ENCODE peak calls at places on chromosomes 6 and 20, in ten cellular contexts. One of them, this sample, is unnamed.

GRCh38 chr6:11298651-11299420 is 66.4 kb upstream of the NEDD9 start:
- DNase-seq in upper lobe of left lung: no peak
- DNase-seq in GDM1: no peak
- DNase-seq in keratinocyte: no peak
- DNase-seq in left kidney: peak; percentile 79
- DNase-seq in NCI-H1092 treated with DMSO at 0.1 percent for 48 hours: no peak
- DNase-seq in activated CD4-positive, alpha-beta T cell treated with anti-CD3 and anti-CD28 coated beads for 24 hours: no peak
- DNase-seq in fibroblast of the aortic adventitia: no peak
- DNase-seq in naive thymus-derived CD4-positive, alpha-beta T cell: no peak
- DNase-seq in EL: no peak
- DNase-seq in this sample: no peak

GRCh38 chr20:58515240-58516212 is at the start of gene APCDD1L:
- DNase-seq in upper lobe of left lung: no peak
- DNase-seq in GDM1: no peak
- DNase-seq in keratinocyte: no peak
- DNase-seq in left kidney: peak; percentile 55
- DNase-seq in NCI-H1092 treated with DMSO at 0.1 percent for 48 hours: no peak
- DNase-seq in activated CD4-positive, alpha-beta T cell treated with anti-CD3 and anti-CD28 coated beads for 24 hours: no peak
- DNase-seq in fibroblast of the aortic adventitia: peak; percentile 64
- DNase-seq in naive thymus-derived CD4-positive, alpha-beta T cell: no peak
- DNase-seq in EL: peak; percentile 81
- DNase-seq in this sample: no peak

GRCh38 chr20:1934578-1935573 is 39.7 kb downstream of the SIRPA start:
- DNase-seq in upper lobe of left lung: peak; percentile 57
- DNase-seq in GDM1: no peak
- DNase-seq in keratinocyte: peak; percentile 53
- DNase-seq in left kidney: peak; percentile 40
- DNase-seq in NCI-H1092 treated with DMSO at 0.1 percent for 48 hours: no peak
- DNase-seq in activated CD4-positive, alpha-beta T cell treated with anti-CD3 and anti-CD28 coated beads for 24 hours: no peak
- DNase-seq in fibroblast of the aortic adventitia: peak; percentile 98
- DNase-seq in naive thymus-derived CD4-positive, alpha-beta T cell: no peak
- DNase-seq in EL: peak; percentile 75
- DNase-seq in this sample: no peak

GRCh38 chr6:16505711-16506362 is 255.4 kb downstream of the ATXN1 start:
- DNase-seq in upper lobe of left lung: no peak
- DNase-seq in GDM1: no peak
- DNase-seq in keratinocyte: no peak
- DNase-seq in left kidney: peak; percentile 42
- DNase-seq in NCI-H1092 treated with DMSO at 0.1 percent for 48 hours: no peak
- DNase-seq in activated CD4-positive, alpha-beta T cell treated with anti-CD3 and anti-CD28 coated beads for 24 hours: no peak
- DNase-seq in fibroblast of the aortic adventitia: peak; percentile 91
- DNase-seq in naive thymus-derived CD4-positive, alpha-beta T cell: no peak
- DNase-seq in EL: peak; percentile 71
- DNase-seq in this sample: no peak

GRCh38 chr20:37714973-37715657 is 21.3 kb downstream of the CTNNBL1 start:
- DNase-seq in upper lobe of left lung: no peak
- DNase-seq in GDM1: no peak
- DNase-seq in keratinocyte: no peak
- DNase-seq in left kidney: no peak
- DNase-seq in NCI-H1092 treated with DMSO at 0.1 percent for 48 hours: no peak
- DNase-seq in activated CD4-positive, alpha-beta T cell treated with anti-CD3 and anti-CD28 coated beads for 24 hours: no peak
- DNase-seq in fibroblast of the aortic adventitia: no peak
- DNase-seq in naive thymus-derived CD4-positive, alpha-beta T cell: no peak
- DNase-seq in EL: peak; percentile 78
- DNase-seq in this sample: no peak

GRCh38 chr6:37134622-37135191 is 35.2 kb upstream of the PIM1 start:
- DNase-seq in upper lobe of left lung: peak; percentile 74
- DNase-seq in GDM1: no peak
- DNase-seq in keratinocyte: peak; percentile 28
- DNase-seq in left kidney: peak; percentile 49
- DNase-seq in NCI-H1092 treated with DMSO at 0.1 percent for 48 hours: no peak
- DNase-seq in activated CD4-positive, alpha-beta T cell treated with anti-CD3 and anti-CD28 coated beads for 24 hours: no peak
- DNase-seq in fibroblast of the aortic adventitia: peak; percentile 96
- DNase-seq in naive thymus-derived CD4-positive, alpha-beta T cell: no peak
- DNase-seq in EL: peak; percentile 99
- DNase-seq in this sample: no peak

GRCh38 chr20:57611605-57612311 is 8.5 kb downstream of the ZBP1 start:
- DNase-seq in upper lobe of left lung: peak; percentile 20
- DNase-seq in GDM1: no peak
- DNase-seq in keratinocyte: no peak
- DNase-seq in left kidney: no peak
- DNase-seq in NCI-H1092 treated with DMSO at 0.1 percent for 48 hours: no peak
- DNase-seq in activated CD4-positive, alpha-beta T cell treated with anti-CD3 and anti-CD28 coated beads for 24 hours: no peak
- DNase-seq in fibroblast of the aortic adventitia: no peak
- DNase-seq in naive thymus-derived CD4-positive, alpha-beta T cell: no peak
- DNase-seq in EL: no peak
- DNase-seq in this sample: peak; percentile 38

GRCh38 chr6:33297406-33297955 is 1.3 kb downstream of the RGL2 start:
- DNase-seq in upper lobe of left lung: peak; percentile 84
- DNase-seq in GDM1: no peak
- DNase-seq in keratinocyte: no peak
- DNase-seq in left kidney: peak; percentile 73
- DNase-seq in NCI-H1092 treated with DMSO at 0.1 percent for 48 hours: no peak
- DNase-seq in activated CD4-positive, alpha-beta T cell treated with anti-CD3 and anti-CD28 coated beads for 24 hours: no peak
- DNase-seq in fibroblast of the aortic adventitia: no peak
- DNase-seq in naive thymus-derived CD4-positive, alpha-beta T cell: no peak
- DNase-seq in EL: peak; percentile 40
- DNase-seq in this sample: no peak

GRCh38 chr20:64160118-64160517 is 4.1 kb upstream of the MYT1 start:
- DNase-seq in upper lobe of left lung: no peak
- DNase-seq in GDM1: no peak
- DNase-seq in keratinocyte: no peak
- DNase-seq in left kidney: no peak
- DNase-seq in NCI-H1092 treated with DMSO at 0.1 percent for 48 hours: peak; percentile 50
- DNase-seq in activated CD4-positive, alpha-beta T cell treated with anti-CD3 and anti-CD28 coated beads for 24 hours: no peak
- DNase-seq in fibroblast of the aortic adventitia: no peak
- DNase-seq in naive thymus-derived CD4-positive, alpha-beta T cell: no peak
- DNase-seq in EL: no peak
- DNase-seq in this sample: no peak

GRCh38 chr20:54172856-54173652 is 732 bp downstream of the CYP24A1 start:
- DNase-seq in upper lobe of left lung: no peak
- DNase-seq in GDM1: no peak
- DNase-seq in keratinocyte: no peak
- DNase-seq in left kidney: peak; percentile 65
- DNase-seq in NCI-H1092 treated with DMSO at 0.1 percent for 48 hours: no peak
- DNase-seq in activated CD4-positive, alpha-beta T cell treated with anti-CD3 and anti-CD28 coated beads for 24 hours: no peak
- DNase-seq in fibroblast of the aortic adventitia: no peak
- DNase-seq in naive thymus-derived CD4-positive, alpha-beta T cell: no peak
- DNase-seq in EL: no peak
- DNase-seq in this sample: no peak

GRCh38 chr6:154154389-154154967 is 115.4 kb downstream of the OPRM1 start:
- DNase-seq in upper lobe of left lung: peak; percentile 49
- DNase-seq in GDM1: peak; percentile 50
- DNase-seq in keratinocyte: peak; percentile 17
- DNase-seq in left kidney: peak; percentile 81
- DNase-seq in NCI-H1092 treated with DMSO at 0.1 percent for 48 hours: peak; percentile 75
- DNase-seq in activated CD4-positive, alpha-beta T cell treated with anti-CD3 and anti-CD28 coated beads for 24 hours: peak; percentile 30
- DNase-seq in fibroblast of the aortic adventitia: peak; percentile 87
- DNase-seq in naive thymus-derived CD4-positive, alpha-beta T cell: peak; percentile 20
- DNase-seq in EL: peak; percentile 60
- DNase-seq in this sample: peak; percentile 82

GRCh38 chr6:169451065-169451840 is 197.6 kb upstream of the THBS2 start:
- DNase-seq in upper lobe of left lung: no peak
- DNase-seq in GDM1: no peak
- DNase-seq in keratinocyte: no peak
- DNase-seq in left kidney: no peak
- DNase-seq in NCI-H1092 treated with DMSO at 0.1 percent for 48 hours: no peak
- DNase-seq in activated CD4-positive, alpha-beta T cell treated with anti-CD3 and anti-CD28 coated beads for 24 hours: no peak
- DNase-seq in fibroblast of the aortic adventitia: no peak
- DNase-seq in naive thymus-derived CD4-positive, alpha-beta T cell: no peak
- DNase-seq in EL: no peak
- DNase-seq in this sample: no peak

GRCh38 chr6:3363296-3364025 is 93.4 kb downstream of the SLC22A23 start:
- DNase-seq in upper lobe of left lung: peak; percentile 92
- DNase-seq in GDM1: no peak
- DNase-seq in keratinocyte: peak; percentile 45
- DNase-seq in left kidney: no peak
- DNase-seq in NCI-H1092 treated with DMSO at 0.1 percent for 48 hours: no peak
- DNase-seq in activated CD4-positive, alpha-beta T cell treated with anti-CD3 and anti-CD28 coated beads for 24 hours: no peak
- DNase-seq in fibroblast of the aortic adventitia: no peak
- DNase-seq in naive thymus-derived CD4-positive, alpha-beta T cell: no peak
- DNase-seq in EL: no peak
- DNase-seq in this sample: no peak